ENCODE peak calls at places on chromosomes 7 and 10, in five cellular contexts. T is lung; X is lower lobe of right lung; D is SK-N-SH; N is CD8-positive, alpha-beta memory T cell. H is an unnamed sample.
A peak's percentile ranks its signal among the peaks of the same experiment; 100 is the strongest.

GRCh38 chr7:134920026-134920758 is 66.1 kb upstream of the AGBL3 start:
- DNase-seq in T (no peak), X (no peak), N (no peak), D (no peak), H (no peak)

GRCh38 chr7:33459340-33459751 is 330.0 kb downstream of the BBS9 start:
- DNase-seq in X (no peak), D (peak; percentile 27), N (no peak), T (no peak), H (peak; percentile 30)

GRCh38 chr10:52283174-52283573 is 30.9 kb upstream of the DKK1 start:
- DNase-seq in X (no peak), N (no peak), T (no peak), D (no peak), H (no peak)

GRCh38 chr10:119254355-119254754 is 47.0 kb downstream of the GRK5 start:
- DNase-seq in N (no peak), X (no peak), D (no peak), T (no peak), H (no peak)

GRCh38 chr7:128098629-128099028 is 67.4 kb upstream of the LRRC4 start:
- DNase-seq in N (no peak), X (no peak), T (no peak), D (no peak), H (no peak)

GRCh38 chr7:45435846-45436245 is 138.3 kb upstream of the ADCY1 start:
- DNase-seq in T (no peak), D (no peak), X (no peak), N (no peak), H (no peak)

GRCh38 chr7:45073843-45074737 is 14.7 kb downstream of the NACAD start:
- DNase-seq in X (no peak), D (peak; percentile 96), N (no peak), T (no peak), H (no peak)

GRCh38 chr7:3683886-3684539 is 383.0 kb downstream of the SDK1 start:
- DNase-seq in D (no peak), N (no peak), T (no peak), X (no peak), H (peak; percentile 25)

GRCh38 chr10:45265995-45266394 is 49.4 kb downstream of the OR13A1 start:
- DNase-seq in D (no peak), X (no peak), N (no peak), T (no peak), H (no peak)

GRCh38 chr10:93062499-93063216 is 2.1 kb downstream of the CYP26C1 start:
- DNase-seq in N (peak; percentile 16), D (peak; percentile 30), X (peak; percentile 57), T (no peak), H (peak; percentile 91)

GRCh38 chr7:155226261-155227003 is 71.2 kb upstream of the INSIG1 start:
- DNase-seq in D (peak; percentile 53), T (no peak), N (no peak), X (no peak), H (peak; percentile 52)

GRCh38 chr10:129335396-129335795 is 131.6 kb upstream of the MGMT start:
- DNase-seq in D (no peak), T (no peak), N (no peak), X (no peak), H (no peak)

GRCh38 chr10:79239930-79240713 is 107.1 kb upstream of the PPIF start:
- DNase-seq in N (no peak), X (peak; percentile 67), T (no peak), D (peak; percentile 55), H (peak; percentile 85)

GRCh38 chr7:33185786-33186185 is 56.4 kb downstream of the BBS9 start:
- DNase-seq in D (peak; percentile 63), T (no peak), N (peak; percentile 9), X (no peak), H (peak; percentile 59)

GRCh38 chr10:13099144-13099665 is 758 bp upstream of the OPTN start:
- DNase-seq in N (no peak), D (peak; percentile 74), X (no peak), T (no peak), H (peak; percentile 72)

DNA sequence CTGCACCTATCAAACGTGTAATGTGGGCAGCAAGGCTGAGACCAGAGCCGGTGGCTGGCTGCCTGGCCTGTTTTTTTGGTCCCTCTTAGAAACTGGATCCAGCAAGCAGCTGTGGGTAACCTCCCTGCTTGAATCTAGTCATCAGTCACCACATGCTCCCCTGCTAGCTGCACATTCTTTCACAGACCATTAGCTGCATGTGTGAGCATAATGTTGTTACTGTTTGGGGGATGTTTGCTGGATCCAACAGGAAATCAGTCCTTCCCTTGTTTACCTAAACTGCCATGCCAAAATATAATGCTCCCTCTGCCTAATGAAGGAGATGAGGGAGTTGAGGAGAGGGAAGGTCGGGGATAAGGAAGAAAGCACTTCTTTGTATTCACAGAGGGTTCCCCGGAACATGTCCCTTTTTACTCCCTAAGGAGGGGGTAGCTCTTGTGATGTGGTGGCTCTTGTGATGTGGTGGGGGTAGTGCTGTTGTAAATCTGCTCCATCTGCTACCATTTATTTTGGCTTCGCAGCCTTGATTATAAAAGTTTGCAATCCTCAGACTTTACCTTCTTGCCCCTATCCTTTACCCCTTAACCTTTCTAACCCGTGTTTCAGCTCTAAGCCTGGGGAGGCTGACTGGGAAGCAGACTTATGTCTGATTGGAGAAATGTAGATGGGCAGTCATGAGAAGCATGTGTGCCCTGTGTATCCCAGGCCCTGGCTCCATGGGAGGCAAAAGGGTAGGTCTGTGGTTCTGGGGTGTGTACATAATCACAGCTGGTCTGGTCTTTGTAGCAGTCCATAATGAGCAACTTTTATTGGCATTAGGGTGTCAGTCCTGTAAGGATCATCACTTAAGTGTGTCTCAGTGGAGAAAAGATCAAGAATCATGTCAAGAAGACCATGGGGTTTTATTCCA is 20.8 kb downstream of the LOXL4 start:
- DNase-seq in N (no peak), D (no peak), X (no peak), T (no peak), H (no peak)
- H3K36me3 ChIP-seq in N (peaks cover 46% of the 10 kb centered on the region), D (peaks cover 70% of the 10 kb centered on the region), X (peaks cover 84% of the 10 kb centered on the region), T (peaks cover 14% of the 10 kb centered on the region), H (peaks cover 10% of the 10 kb centered on the region)

GRCh38 chr10:61195219-61195618 is 251.2 kb upstream of the RHOBTB1 start:
- DNase-seq in N (no peak), T (no peak), D (no peak), X (no peak), H (no peak)

GRCh38 chr10:61187601-61188000 is 243.6 kb upstream of the RHOBTB1 start:
- DNase-seq in X (no peak), T (no peak), D (no peak), N (no peak), H (no peak)

GRCh38 chr10:61188691-61189090 is 244.7 kb upstream of the RHOBTB1 start:
- DNase-seq in N (no peak), D (no peak), T (no peak), X (no peak), H (no peak)

GRCh38 chr10:61189912-61190311 is 245.9 kb upstream of the RHOBTB1 start:
- DNase-seq in N (no peak), X (no peak), D (no peak), T (no peak), H (no peak)

GRCh38 chr10:61192042-61192441 is 248.1 kb upstream of the RHOBTB1 start:
- DNase-seq in N (no peak), T (no peak), D (no peak), X (no peak), H (no peak)
- H3K4me3 ChIP-seq in N (no peak overlapping the region), T (no peak overlapping the region), D (no peak overlapping the region), X (no peak overlapping the region), H (no peak overlapping the region)

GRCh38 chr10:14855453-14855852 is 17.3 kb downstream of the HSPA14 start:
- DNase-seq in T (no peak), X (no peak), D (no peak), N (no peak), H (no peak)

GRCh38 chr10:14852236-14852635 is 14.1 kb downstream of the HSPA14 start:
- DNase-seq in D (no peak), T (no peak), X (no peak), N (no peak), H (no peak)
- H3K36me3 ChIP-seq in D (peaks cover 58% of the 10 kb centered on the region), T (peaks cover 21% of the 10 kb centered on the region), X (peaks cover 69% of the 10 kb centered on the region), N (peaks cover 9% of the 10 kb centered on the region), H (no peaks in the 10 kb centered on the region)

GRCh38 chr7:36958094-36958718 is 233.9 kb upstream of the AOAH start:
- DNase-seq in D (no peak), X (no peak), T (no peak), N (no peak), H (no peak)
- H3K4me3 ChIP-seq in D (no peak overlapping the region), X (no peak overlapping the region), T (no peak overlapping the region), N (no peak overlapping the region), H (no peak overlapping the region)

DNA sequence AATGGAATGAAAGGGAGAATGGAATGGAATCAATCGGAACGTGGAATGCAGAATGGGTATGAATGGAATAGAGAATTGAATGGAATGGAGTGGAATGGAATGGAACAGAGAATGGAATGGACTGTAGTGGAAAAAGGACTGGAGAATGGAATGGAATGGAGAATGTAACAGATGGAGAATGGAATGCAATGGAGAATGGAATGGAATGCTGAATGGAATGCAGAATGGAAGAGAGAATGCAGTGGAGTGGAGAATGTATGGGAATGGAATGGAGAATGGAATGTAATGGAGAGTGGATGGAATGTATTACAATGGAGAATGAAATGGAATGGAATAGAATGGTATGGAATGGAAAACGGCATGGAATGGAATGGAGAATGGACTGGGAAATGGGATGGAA is 96.9 kb downstream of the NSUN6 start:
- DNase-seq in D (no peak), N (no peak), T (no peak), X (no peak), H (no peak)
- H3K36me3 ChIP-seq in D (no peaks in the 10 kb centered on the region), N (peaks cover 12% of the 10 kb centered on the region), T (peaks cover 4% of the 10 kb centered on the region), X (peaks cover 7% of the 10 kb centered on the region), H (peaks cover 3% of the 10 kb centered on the region)

DNA sequence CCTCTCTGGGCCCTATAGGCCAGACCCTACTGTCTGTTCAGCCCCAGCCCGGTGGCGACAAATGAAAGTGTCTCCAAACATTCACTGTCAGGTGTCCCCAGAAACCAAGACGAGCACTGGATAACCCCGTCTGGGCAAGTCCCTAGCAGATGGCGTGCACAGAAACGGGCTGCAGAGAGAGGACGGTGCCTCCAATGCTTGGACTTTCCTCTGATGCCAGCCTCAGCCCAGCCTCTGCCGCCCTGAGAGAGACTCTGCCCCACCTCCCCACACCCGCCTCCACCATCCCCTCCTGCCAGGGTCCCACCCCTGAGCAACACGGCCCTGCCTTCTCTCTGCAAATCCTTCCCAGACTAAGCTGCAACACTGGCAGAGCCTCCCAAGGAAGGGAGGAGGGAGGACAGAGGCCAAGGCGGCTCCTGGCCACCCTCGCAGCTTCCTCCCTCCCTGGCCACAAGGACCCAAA is 7.4 kb upstream of the LFNG start:
- DNase-seq in T (no peak), N (no peak), X (no peak), D (no peak), H (no peak)
- H3K4me3 ChIP-seq in T (no peak overlapping the region), N (peak overlapping the region; percentile 66), X (peak overlapping the region; percentile 33), D (no peak overlapping the region), H (no peak overlapping the region)

DNA sequence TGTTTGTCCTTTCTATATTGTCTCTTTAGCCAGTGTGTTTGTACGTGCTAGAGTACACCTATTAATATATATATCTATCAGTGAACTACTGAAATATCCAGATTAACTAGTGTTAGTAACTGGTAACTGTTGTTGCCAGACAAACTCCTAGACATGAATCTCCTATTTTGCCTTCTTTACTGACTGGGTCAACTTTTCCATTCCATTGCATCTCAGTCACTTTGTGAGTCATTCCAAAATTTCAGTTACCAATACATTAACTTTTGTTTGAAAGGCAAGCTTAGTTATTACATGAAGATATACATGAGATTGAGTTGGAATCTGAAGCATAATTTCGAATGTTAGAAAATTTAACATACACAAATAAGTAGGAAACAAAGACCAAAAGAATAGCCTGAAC is 51.4 kb downstream of the BTAF1 start:
- DNase-seq in T (no peak), N (no peak), X (no peak), D (no peak), H (no peak)
- H3K36me3 ChIP-seq in T (no peaks in the 10 kb centered on the region), N (peaks cover 5% of the 10 kb centered on the region), X (peaks cover 27% of the 10 kb centered on the region), D (peaks cover 34% of the 10 kb centered on the region), H (no peaks in the 10 kb centered on the region)

H was measured in H7.